ENCODE peak calls at places on chromosomes 16 and 17, in six cellular contexts. One of them, this sample, is unnamed.

GRCh38 chr17:68682913-68683312 is 81.7 kb upstream of the FAM20A start:
- DNase-seq in IMR-90: no peak
- DNase-seq in cardiac fibroblast: no peak
- DNase-seq in prostate gland: no peak
- DNase-seq in ovary: no peak
- DNase-seq in ascending aorta: no peak
- DNase-seq in this sample: no peak

GRCh38 chr17:32784113-32784512 is 92.8 kb downstream of the MYO1D start:
- DNase-seq in ascending aorta: no peak
- DNase-seq in IMR-90: no peak
- DNase-seq in ovary: no peak
- DNase-seq in cardiac fibroblast: no peak
- DNase-seq in prostate gland: no peak
- DNase-seq in this sample: no peak

GRCh38 chr16:74372369-74372768 is 3.7 kb upstream of the NPIPB15 start:
- DNase-seq in prostate gland: no peak
- DNase-seq in IMR-90: no peak
- DNase-seq in ascending aorta: no peak
- DNase-seq in cardiac fibroblast: no peak
- DNase-seq in ovary: no peak
- DNase-seq in this sample: no peak

GRCh38 chr17:7137182-7137943 is 22.7 kb upstream of the ASGR2 start:
- DNase-seq in IMR-90: no peak
- DNase-seq in ovary: no peak
- DNase-seq in ascending aorta: no peak
- DNase-seq in cardiac fibroblast: no peak
- DNase-seq in prostate gland: no peak
- DNase-seq in this sample: no peak

GRCh38 chr17:79568661-79569060 is 42.2 kb downstream of the RBFOX3 start:
- DNase-seq in cardiac fibroblast: no peak
- DNase-seq in prostate gland: no peak
- DNase-seq in ovary: no peak
- DNase-seq in IMR-90: no peak
- DNase-seq in ascending aorta: no peak
- DNase-seq in this sample: no peak

GRCh38 chr17:81210868-81211267 is 11.9 kb downstream of the CEP131 start:
- DNase-seq in ascending aorta: no peak
- DNase-seq in cardiac fibroblast: peak; percentile 28
- DNase-seq in ovary: no peak
- DNase-seq in IMR-90: no peak
- DNase-seq in prostate gland: no peak
- DNase-seq in this sample: no peak

GRCh38 chr17:77089118-77089477 is 51.7 kb upstream of the SEC14L1 start:
- DNase-seq in prostate gland: no peak
- DNase-seq in ascending aorta: no peak
- DNase-seq in IMR-90: no peak
- DNase-seq in cardiac fibroblast: peak; percentile 13
- DNase-seq in ovary: no peak
- DNase-seq in this sample: no peak

GRCh38 chr16:27195941-27196595 is 7.3 kb upstream of the KDM8 start:
- DNase-seq in prostate gland: no peak
- DNase-seq in IMR-90: no peak
- DNase-seq in cardiac fibroblast: no peak
- DNase-seq in ovary: no peak
- DNase-seq in ascending aorta: no peak
- DNase-seq in this sample: no peak

GRCh38 chr17:74283371-74283673 is 9.3 kb downstream of the DNAI2 start:
- DNase-seq in ovary: no peak
- DNase-seq in ascending aorta: no peak
- DNase-seq in prostate gland: no peak
- DNase-seq in IMR-90: no peak
- DNase-seq in cardiac fibroblast: no peak
- DNase-seq in this sample: no peak

GRCh38 chr16:66623755-66624154 is 19.3 kb downstream of the CMTM3 start:
- DNase-seq in prostate gland: no peak
- DNase-seq in ascending aorta: no peak
- DNase-seq in ovary: no peak
- DNase-seq in IMR-90: no peak
- DNase-seq in cardiac fibroblast: no peak
- DNase-seq in this sample: no peak

GRCh38 chr17:50905460-50905803 is 39.3 kb upstream of the TOB1 start:
- DNase-seq in ovary: no peak
- DNase-seq in cardiac fibroblast: no peak
- DNase-seq in prostate gland: no peak
- DNase-seq in IMR-90: no peak
- DNase-seq in ascending aorta: no peak
- DNase-seq in this sample: no peak

GRCh38 chr16:49886554-49887121 is 30.7 kb upstream of the ZNF423 start:
- DNase-seq in cardiac fibroblast: no peak
- DNase-seq in ascending aorta: no peak
- DNase-seq in ovary: no peak
- DNase-seq in IMR-90: no peak
- DNase-seq in prostate gland: no peak
- DNase-seq in this sample: no peak

GRCh38 chr16:49889725-49890397 is 33.9 kb upstream of the ZNF423 start:
- DNase-seq in prostate gland: no peak
- DNase-seq in ovary: no peak
- DNase-seq in cardiac fibroblast: peak; percentile 36
- DNase-seq in ascending aorta: no peak
- DNase-seq in IMR-90: no peak
- DNase-seq in this sample: no peak

GRCh38 chr16:49890876-49891275 is 35.0 kb upstream of the ZNF423 start:
- DNase-seq in cardiac fibroblast: peak; percentile 18
- DNase-seq in prostate gland: no peak
- DNase-seq in ascending aorta: no peak
- DNase-seq in IMR-90: no peak
- DNase-seq in ovary: no peak
- DNase-seq in this sample: no peak
- TF ChIP-seq CTCF in cardiac fibroblast: peak; percentile 29
- TF ChIP-seq CTCF in prostate gland: no peak
- TF ChIP-seq CTCF in ascending aorta: peak; percentile 22
- TF ChIP-seq CTCF in IMR-90: no peak
- TF ChIP-seq CTCF in ovary: no peak
- TF ChIP-seq CTCF in this sample: no peak

GRCh38 chr17:19867094-19867653 is 562 bp downstream of the ULK2 start:
- DNase-seq in ovary: peak; percentile 66
- DNase-seq in cardiac fibroblast: peak; percentile 62
- DNase-seq in ascending aorta: peak; percentile 71
- DNase-seq in prostate gland: peak; percentile 64
- DNase-seq in IMR-90: peak; percentile 54
- DNase-seq in this sample: peak; percentile 50
- TF ChIP-seq CTCF in ovary: no peak
- TF ChIP-seq CTCF in cardiac fibroblast: peak; percentile 47
- TF ChIP-seq CTCF in ascending aorta: peak; percentile 41
- TF ChIP-seq CTCF in prostate gland: peak; percentile 38
- TF ChIP-seq CTCF in IMR-90: peak; percentile 31
- TF ChIP-seq CTCF in this sample: no peak

DNA sequence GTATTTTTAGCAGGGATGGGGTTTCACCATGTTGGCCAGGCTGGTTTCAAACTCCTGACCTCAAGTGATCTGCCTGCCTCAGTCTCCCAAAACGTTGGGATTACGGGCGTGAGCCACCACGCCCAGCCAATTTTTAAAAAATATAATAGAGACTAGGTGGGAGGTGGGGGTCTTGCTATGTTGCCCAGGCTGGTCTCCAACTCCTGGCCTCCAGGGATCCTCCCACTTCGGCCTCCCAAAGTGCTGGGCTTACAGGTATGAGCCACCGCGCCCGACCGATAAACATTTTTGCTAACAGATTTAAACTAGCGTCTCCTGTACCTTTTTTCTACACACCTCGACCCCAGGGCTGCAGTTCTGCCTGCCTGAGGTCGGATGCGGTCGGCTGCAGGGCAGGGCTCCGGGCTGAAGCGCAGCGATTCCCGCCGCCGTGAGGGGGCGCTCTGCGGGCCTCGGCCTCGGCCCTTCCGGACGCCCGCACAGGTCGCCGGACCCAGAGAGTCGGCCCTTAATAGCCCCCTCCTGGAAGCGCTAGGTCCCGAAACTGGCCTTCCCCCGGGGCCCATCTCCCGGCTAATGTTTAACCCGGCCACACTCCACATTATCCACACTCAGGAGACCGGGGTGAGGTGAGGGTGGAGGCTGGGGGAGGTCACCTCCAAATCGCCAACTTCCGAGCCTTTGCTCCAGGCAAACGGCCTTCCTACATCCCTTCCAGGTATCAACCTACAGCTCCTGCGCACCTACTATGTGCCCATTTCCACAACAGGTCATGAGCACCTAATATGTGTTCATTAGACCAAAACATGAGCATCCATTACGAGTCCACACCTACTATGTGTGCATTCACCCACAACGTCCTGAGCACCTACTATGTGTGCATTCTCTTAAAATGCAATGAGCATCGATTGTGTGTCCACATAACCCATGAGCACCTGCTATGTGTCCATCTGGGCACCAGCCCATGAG is 2.0 kb upstream of the GLIS2 start:
- DNase-seq in ovary: no peak
- DNase-seq in ascending aorta: no peak
- DNase-seq in prostate gland: no peak
- DNase-seq in IMR-90: no peak
- DNase-seq in cardiac fibroblast: peak; percentile 37
- DNase-seq in this sample: no peak
- TF ChIP-seq CTCF in ovary: peak; percentile 44
- TF ChIP-seq CTCF in ascending aorta: peak; percentile 76
- TF ChIP-seq CTCF in prostate gland: peak; percentile 35
- TF ChIP-seq CTCF in IMR-90: peak; percentile 47
- TF ChIP-seq CTCF in cardiac fibroblast: peak; percentile 52
- TF ChIP-seq CTCF in this sample: no peak

GRCh38 chr17:16327018-16327417 is 26.3 kb downstream of the CENPV start:
- DNase-seq in IMR-90: no peak
- DNase-seq in cardiac fibroblast: no peak
- DNase-seq in prostate gland: no peak
- DNase-seq in ascending aorta: no peak
- DNase-seq in ovary: no peak
- DNase-seq in this sample: no peak

GRCh38 chr17:16325964-16326363 is 27.3 kb downstream of the CENPV start:
- DNase-seq in ovary: no peak
- DNase-seq in prostate gland: no peak
- DNase-seq in IMR-90: no peak
- DNase-seq in cardiac fibroblast: no peak
- DNase-seq in ascending aorta: no peak
- DNase-seq in this sample: no peak

DNA sequence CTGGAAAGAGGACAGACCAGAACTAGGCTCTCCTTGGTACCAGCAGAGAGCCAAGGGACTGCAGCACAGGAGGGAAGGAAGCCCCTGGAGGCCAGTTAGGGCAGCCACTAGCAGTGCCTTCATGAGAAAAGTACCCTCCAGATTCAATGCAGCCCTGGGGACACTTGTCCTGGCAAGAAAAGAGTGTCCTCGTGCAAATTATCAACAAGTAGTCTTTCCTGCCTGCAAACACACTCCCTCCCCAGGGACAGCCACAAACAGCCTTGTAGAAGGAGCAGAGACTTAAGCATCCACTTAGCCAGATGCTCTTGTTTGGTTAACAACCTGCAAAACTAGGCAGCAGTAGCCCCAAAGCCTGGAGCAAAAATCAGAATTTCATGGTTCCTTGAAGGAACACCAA is 24.3 kb downstream of the CENPV start:
- DNase-seq in ascending aorta: no peak
- DNase-seq in IMR-90: no peak
- DNase-seq in ovary: no peak
- DNase-seq in cardiac fibroblast: peak; percentile 21
- DNase-seq in prostate gland: no peak
- DNase-seq in this sample: no peak
- TF ChIP-seq CTCF in ascending aorta: no peak
- TF ChIP-seq CTCF in IMR-90: no peak
- TF ChIP-seq CTCF in ovary: no peak
- TF ChIP-seq CTCF in cardiac fibroblast: peak; percentile 24
- TF ChIP-seq CTCF in prostate gland: no peak
- TF ChIP-seq CTCF in this sample: no peak

DNA sequence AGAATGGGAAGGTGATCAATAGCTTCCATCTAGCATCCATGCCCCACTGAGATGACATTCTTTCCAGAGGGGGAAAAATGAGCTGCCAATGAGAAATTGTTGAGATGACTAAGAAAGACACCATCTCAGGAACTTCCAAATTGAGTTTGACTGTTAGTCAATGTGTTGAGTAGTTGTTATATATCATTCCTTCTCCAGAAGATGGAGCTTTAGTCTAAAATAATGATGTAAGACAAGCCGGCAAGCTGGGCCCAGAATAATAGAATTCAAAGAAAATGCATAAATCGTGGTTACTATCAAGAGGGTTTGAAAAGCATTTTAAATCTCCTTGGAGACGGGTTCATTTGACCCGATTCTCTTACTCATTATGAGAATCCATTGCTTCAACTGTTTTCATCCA is 71.0 kb upstream of the ATF7IP2 start:
- DNase-seq in prostate gland: no peak
- DNase-seq in ovary: no peak
- DNase-seq in ascending aorta: no peak
- DNase-seq in IMR-90: no peak
- DNase-seq in cardiac fibroblast: peak; percentile 27
- DNase-seq in this sample: no peak
- TF ChIP-seq CTCF in prostate gland: no peak
- TF ChIP-seq CTCF in ovary: no peak
- TF ChIP-seq CTCF in ascending aorta: peak; percentile 15
- TF ChIP-seq CTCF in IMR-90: no peak
- TF ChIP-seq CTCF in cardiac fibroblast: no peak
- TF ChIP-seq CTCF in this sample: no peak

GRCh38 chr17:42031584-42031983 is 11.7 kb downstream of the NKIRAS2 start:
- DNase-seq in ascending aorta: no peak
- DNase-seq in cardiac fibroblast: no peak
- DNase-seq in IMR-90: no peak
- DNase-seq in ovary: no peak
- DNase-seq in prostate gland: no peak
- DNase-seq in this sample: no peak

GRCh38 chr17:42027540-42027889 is 7.6 kb downstream of the NKIRAS2 start:
- DNase-seq in cardiac fibroblast: no peak
- DNase-seq in IMR-90: no peak
- DNase-seq in ovary: no peak
- DNase-seq in ascending aorta: no peak
- DNase-seq in prostate gland: no peak
- DNase-seq in this sample: no peak

GRCh38 chr17:42026821-42027539 is 7.1 kb downstream of the NKIRAS2 start:
- DNase-seq in IMR-90: no peak
- DNase-seq in ascending aorta: no peak
- DNase-seq in cardiac fibroblast: no peak
- DNase-seq in ovary: no peak
- DNase-seq in prostate gland: no peak
- DNase-seq in this sample: no peak

GRCh38 chr17:42027961-42028790 is 8.3 kb downstream of the NKIRAS2 start:
- DNase-seq in ovary: no peak
- DNase-seq in ascending aorta: no peak
- DNase-seq in prostate gland: no peak
- DNase-seq in cardiac fibroblast: peak; percentile 36
- DNase-seq in IMR-90: no peak
- DNase-seq in this sample: no peak

GRCh38 chr17:42028791-42029127 is 8.9 kb downstream of the NKIRAS2 start:
- DNase-seq in ascending aorta: no peak
- DNase-seq in IMR-90: no peak
- DNase-seq in cardiac fibroblast: no peak
- DNase-seq in ovary: no peak
- DNase-seq in prostate gland: no peak
- DNase-seq in this sample: no peak
- TF ChIP-seq CTCF in ascending aorta: no peak
- TF ChIP-seq CTCF in IMR-90: no peak
- TF ChIP-seq CTCF in cardiac fibroblast: no peak
- TF ChIP-seq CTCF in ovary: no peak
- TF ChIP-seq CTCF in prostate gland: no peak
- TF ChIP-seq CTCF in this sample: no peak

GRCh38 chr17:46974086-46974485 is 5.0 kb downstream of the RPRML start:
- DNase-seq in ovary: no peak
- DNase-seq in prostate gland: peak; percentile 52
- DNase-seq in cardiac fibroblast: no peak
- DNase-seq in ascending aorta: no peak
- DNase-seq in IMR-90: no peak
- DNase-seq in this sample: no peak
- TF ChIP-seq CTCF in ovary: no peak
- TF ChIP-seq CTCF in prostate gland: no peak
- TF ChIP-seq CTCF in cardiac fibroblast: no peak
- TF ChIP-seq CTCF in ascending aorta: no peak
- TF ChIP-seq CTCF in IMR-90: no peak
- TF ChIP-seq CTCF in this sample: no peak

GRCh38 chr17:69949931-69950330 is 125.1 kb upstream of the KCNJ16 start:
- DNase-seq in ovary: no peak
- DNase-seq in ascending aorta: no peak
- DNase-seq in IMR-90: peak; percentile 7
- DNase-seq in prostate gland: no peak
- DNase-seq in cardiac fibroblast: no peak
- DNase-seq in this sample: no peak
- TF ChIP-seq CTCF in ovary: no peak
- TF ChIP-seq CTCF in ascending aorta: no peak
- TF ChIP-seq CTCF in IMR-90: no peak
- TF ChIP-seq CTCF in prostate gland: no peak
- TF ChIP-seq CTCF in cardiac fibroblast: no peak
- TF ChIP-seq CTCF in this sample: no peak

This sample was measured in activated B cell treated with CpG ODN at 0.5 μM for 24 hours.